ENCODE peak calls at places on chromosomes 11 and 22, in five cellular contexts. One of them, this sample, is unnamed.

GRCh38 chr11:63832336-63832735 is 6.6 kb upstream of the MARK2 start:
- DNase-seq in cardiac septum: no peak
- DNase-seq in hypothalamus: no peak
- DNase-seq in C1 segment of cervical spinal cord: no peak
- DNase-seq in NCI-H460: no peak
- DNase-seq in this sample: no peak

GRCh38 chr11:2797181-2797711 is 88.3 kb downstream of the CDKN1C start:
- DNase-seq in cardiac septum: peak; percentile 69
- DNase-seq in C1 segment of cervical spinal cord: no peak
- DNase-seq in hypothalamus: no peak
- DNase-seq in NCI-H460: no peak
- DNase-seq in this sample: no peak

GRCh38 chr22:47277511-47277910 is 515.1 kb downstream of the TBC1D22A start:
- DNase-seq in C1 segment of cervical spinal cord: no peak
- DNase-seq in NCI-H460: no peak
- DNase-seq in hypothalamus: no peak
- DNase-seq in cardiac septum: no peak
- DNase-seq in this sample: no peak

GRCh38 chr22:32323513-32324164 is 34.0 kb upstream of the RFPL3 start:
- DNase-seq in hypothalamus: no peak
- DNase-seq in C1 segment of cervical spinal cord: no peak
- DNase-seq in cardiac septum: no peak
- DNase-seq in NCI-H460: no peak
- DNase-seq in this sample: no peak

GRCh38 chr11:69348414-69349235 is 54.7 kb downstream of the MYEOV start:
- DNase-seq in C1 segment of cervical spinal cord: no peak
- DNase-seq in cardiac septum: no peak
- DNase-seq in hypothalamus: no peak
- DNase-seq in NCI-H460: no peak
- DNase-seq in this sample: peak; percentile 8

GRCh38 chr11:394034-394857 is at the start of gene PKP3:
- DNase-seq in cardiac septum: no peak
- DNase-seq in NCI-H460: peak; percentile 64
- DNase-seq in C1 segment of cervical spinal cord: no peak
- DNase-seq in hypothalamus: no peak
- DNase-seq in this sample: no peak

GRCh38 chr11:130945945-130946344 is 29.7 kb upstream of the SNX19 start:
- DNase-seq in NCI-H460: no peak
- DNase-seq in C1 segment of cervical spinal cord: no peak
- DNase-seq in cardiac septum: peak; percentile 81
- DNase-seq in hypothalamus: no peak
- DNase-seq in this sample: no peak

GRCh38 chr11:15107730-15108515 is 6.8 kb upstream of the INSC start:
- DNase-seq in cardiac septum: no peak
- DNase-seq in C1 segment of cervical spinal cord: no peak
- DNase-seq in hypothalamus: no peak
- DNase-seq in NCI-H460: no peak
- DNase-seq in this sample: no peak

GRCh38 chr22:17773606-17774205 is 563 bp downstream of the BID start:
- DNase-seq in C1 segment of cervical spinal cord: peak; percentile 59
- DNase-seq in cardiac septum: no peak
- DNase-seq in NCI-H460: no peak
- DNase-seq in hypothalamus: no peak
- DNase-seq in this sample: peak; percentile 58

GRCh38 chr22:46003271-46004091 is 26.5 kb upstream of the WNT7B start:
- DNase-seq in NCI-H460: no peak
- DNase-seq in cardiac septum: no peak
- DNase-seq in C1 segment of cervical spinal cord: no peak
- DNase-seq in hypothalamus: no peak
- DNase-seq in this sample: no peak

GRCh38 chr11:129402196-129402595 is 26.5 kb downstream of the BARX2 start:
- DNase-seq in NCI-H460: no peak
- DNase-seq in C1 segment of cervical spinal cord: no peak
- DNase-seq in cardiac septum: no peak
- DNase-seq in hypothalamus: no peak
- DNase-seq in this sample: no peak

GRCh38 chr11:96222102-96222501 is 120.9 kb downstream of the MAML2 start:
- DNase-seq in NCI-H460: no peak
- DNase-seq in hypothalamus: no peak
- DNase-seq in C1 segment of cervical spinal cord: no peak
- DNase-seq in cardiac septum: no peak
- DNase-seq in this sample: no peak

GRCh38 chr11:123430736-123431356 is 777 bp downstream of the GRAMD1B start:
- DNase-seq in C1 segment of cervical spinal cord: no peak
- DNase-seq in cardiac septum: peak; percentile 94
- DNase-seq in hypothalamus: no peak
- DNase-seq in NCI-H460: peak; percentile 40
- DNase-seq in this sample: no peak

GRCh38 chr11:61080986-61081590 is 21.2 kb upstream of the CD5 start:
- DNase-seq in hypothalamus: no peak
- DNase-seq in C1 segment of cervical spinal cord: no peak
- DNase-seq in cardiac septum: peak; percentile 39
- DNase-seq in NCI-H460: no peak
- DNase-seq in this sample: no peak

GRCh38 chr11:65863889-65864757 is 3.9 kb downstream of the MUS81 start:
- DNase-seq in hypothalamus: no peak
- DNase-seq in C1 segment of cervical spinal cord: no peak
- DNase-seq in NCI-H460: no peak
- DNase-seq in cardiac septum: no peak
- DNase-seq in this sample: no peak

GRCh38 chr11:72234920-72235319 is 9.1 kb downstream of the PHOX2A start:
- DNase-seq in C1 segment of cervical spinal cord: no peak
- DNase-seq in hypothalamus: no peak
- DNase-seq in NCI-H460: no peak
- DNase-seq in cardiac septum: no peak
- DNase-seq in this sample: no peak

GRCh38 chr11:103968685-103969084 is 67.8 kb upstream of the DDI1 start:
- DNase-seq in cardiac septum: no peak
- DNase-seq in NCI-H460: no peak
- DNase-seq in C1 segment of cervical spinal cord: no peak
- DNase-seq in hypothalamus: no peak
- DNase-seq in this sample: no peak

GRCh38 chr11:47905358-47906059 is 57.4 kb upstream of the NUP160 start:
- DNase-seq in NCI-H460: no peak
- DNase-seq in hypothalamus: no peak
- DNase-seq in C1 segment of cervical spinal cord: no peak
- DNase-seq in cardiac septum: no peak
- DNase-seq in this sample: no peak

GRCh38 chr11:67299471-67300191 is 3.7 kb upstream of the SSH3 start:
- DNase-seq in cardiac septum: peak; percentile 59
- DNase-seq in hypothalamus: no peak
- DNase-seq in NCI-H460: no peak
- DNase-seq in C1 segment of cervical spinal cord: no peak
- DNase-seq in this sample: no peak

GRCh38 chr11:96149743-96150555 is 193.0 kb downstream of the MAML2 start:
- DNase-seq in C1 segment of cervical spinal cord: no peak
- DNase-seq in NCI-H460: no peak
- DNase-seq in hypothalamus: no peak
- DNase-seq in cardiac septum: no peak
- DNase-seq in this sample: no peak

GRCh38 chr22:48315415-48316244 is 1512.0 kb downstream of the BRD1 start:
- DNase-seq in hypothalamus: no peak
- DNase-seq in C1 segment of cervical spinal cord: peak; percentile 99
- DNase-seq in NCI-H460: no peak
- DNase-seq in cardiac septum: peak; percentile 51
- DNase-seq in this sample: no peak

GRCh38 chr11:125949271-125950177 is 3.7 kb downstream of the VSIG10L2 start:
- DNase-seq in hypothalamus: no peak
- DNase-seq in C1 segment of cervical spinal cord: no peak
- DNase-seq in NCI-H460: no peak
- DNase-seq in cardiac septum: no peak
- DNase-seq in this sample: no peak

GRCh38 chr11:65437436-65438227 is 15.0 kb downstream of the NEAT1 start:
- DNase-seq in C1 segment of cervical spinal cord: no peak
- DNase-seq in NCI-H460: no peak
- DNase-seq in cardiac septum: peak; percentile 54
- DNase-seq in hypothalamus: no peak
- DNase-seq in this sample: no peak

GRCh38 chr11:33329705-33330329 is 72.6 kb downstream of the HIPK3 start:
- DNase-seq in hypothalamus: no peak
- DNase-seq in C1 segment of cervical spinal cord: peak; percentile 16
- DNase-seq in NCI-H460: peak; percentile 45
- DNase-seq in cardiac septum: no peak
- DNase-seq in this sample: no peak

GRCh38 chr11:90288207-90288821 is 65.5 kb upstream of the CHORDC1 start:
- DNase-seq in NCI-H460: no peak
- DNase-seq in C1 segment of cervical spinal cord: no peak
- DNase-seq in hypothalamus: no peak
- DNase-seq in cardiac septum: no peak
- DNase-seq in this sample: no peak

GRCh38 chr11:60281482-60281881 is 1.0 kb downstream of the MS4A4A start:
- DNase-seq in hypothalamus: no peak
- DNase-seq in cardiac septum: no peak
- DNase-seq in C1 segment of cervical spinal cord: no peak
- DNase-seq in NCI-H460: no peak
- DNase-seq in this sample: no peak

GRCh38 chr11:66868726-66869291 is 11.9 kb downstream of the LRFN4 start:
- DNase-seq in C1 segment of cervical spinal cord: no peak
- DNase-seq in cardiac septum: no peak
- DNase-seq in NCI-H460: peak; percentile 59
- DNase-seq in hypothalamus: no peak
- DNase-seq in this sample: peak; percentile 78

GRCh38 chr11:128205796-128206195 is 381.6 kb downstream of the ETS1 start:
- DNase-seq in C1 segment of cervical spinal cord: no peak
- DNase-seq in hypothalamus: no peak
- DNase-seq in NCI-H460: no peak
- DNase-seq in cardiac septum: no peak
- DNase-seq in this sample: no peak